ENCODE peak calls at places on chromosomes 7 and 10, in five cellular contexts. P, R, K, T and U are unnamed samples.

GRCh38 chr7:130352335-130353074 is 7.9 kb downstream of the CPA5 start:
- DNase-seq in K (no peak), T (peak), P (no peak), R (no peak), U (no peak)

GRCh38 chr7:120030871-120031270 is 242.1 kb upstream of the KCND2 start:
- DNase-seq in R (no peak), T (no peak), K (no peak), P (no peak), U (no peak)

GRCh38 chr7:47452715-47453092 is 129.2 kb downstream of the TNS3 start:
- DNase-seq in K (no peak), T (no peak), R (no peak), P (no peak), U (no peak)

GRCh38 chr7:50393547-50394252 is 56.5 kb downstream of the FIGNL1 start:
- DNase-seq in R (no peak), P (no peak), K (no peak), T (no peak), U (no peak)

GRCh38 chr10:69326692-69327091 is 48.4 kb downstream of the HK1 start:
- DNase-seq in R (no peak), P (no peak), T (no peak), K (no peak), U (no peak)

GRCh38 chr7:13198741-13199140 is 511.3 kb downstream of the ARL4A start:
- DNase-seq in P (no peak), T (no peak), K (peak), R (no peak), U (no peak)

GRCh38 chr7:100148559-100149328 is at the start of gene LAMTOR4:
- DNase-seq in R (peak), T (peak), P (peak), K (peak), U (peak)

GRCh38 chr7:16721541-16721940 is 32.0 kb upstream of the TSPAN13 start:
- DNase-seq in K (no peak), R (no peak), T (no peak), P (no peak), U (no peak)

GRCh38 chr10:48462482-48463020 is 142.3 kb downstream of the ARHGAP22 start:
- DNase-seq in T (no peak), K (no peak), R (no peak), P (no peak), U (no peak)

GRCh38 chr10:124649209-124649608 is 95.0 kb downstream of the FAM53B start:
- DNase-seq in T (peak), R (no peak), P (no peak), K (no peak), U (no peak)

GRCh38 chr7:20797174-20798080 is 10.7 kb upstream of the SP8 start:
- DNase-seq in R (peak), K (no peak), T (no peak), P (no peak), U (peak)

GRCh38 chr10:91642831-91643692 is 10.2 kb upstream of the PPP1R3C start:
- DNase-seq in R (no peak), K (no peak), P (no peak), T (peak), U (no peak)

GRCh38 chr7:99011706-99012404 is 132.1 kb downstream of the SMURF1 start:
- DNase-seq in P (no peak), R (no peak), T (no peak), K (no peak), U (no peak)

GRCh38 chr10:72124984-72125383 is 36.6 kb upstream of the SPOCK2 start:
- DNase-seq in K (peak), P (no peak), T (no peak), R (no peak), U (no peak)

GRCh38 chr10:89547853-89548513 is 12.6 kb upstream of the SLC16A12 start:
- DNase-seq in T (no peak), P (no peak), R (no peak), K (no peak), U (no peak)

GRCh38 chr7:68505721-68506120 is 1092.6 kb upstream of the AUTS2 start:
- DNase-seq in T (no peak), K (no peak), R (no peak), P (no peak), U (no peak)
- TF ChIP-seq CTCF in T (no peak), K (no peak), R (no peak), P (no peak), U (no peak)

GRCh38 chr10:20856484-20856883 is 40.6 kb downstream of the NEBL start:
- DNase-seq in R (no peak), P (no peak), K (no peak), T (no peak), U (no peak)

GRCh38 chr10:20863008-20863407 is 34.1 kb downstream of the NEBL start:
- DNase-seq in P (no peak), R (no peak), K (no peak), T (no peak), U (no peak)

GRCh38 chr10:20853276-20853675 is 43.8 kb downstream of the NEBL start:
- DNase-seq in K (no peak), T (no peak), R (no peak), P (no peak), U (no peak)

GRCh38 chr10:20855398-20856038 is 41.6 kb downstream of the NEBL start:
- DNase-seq in P (no peak), K (no peak), R (no peak), T (peak), U (no peak)

DNA sequence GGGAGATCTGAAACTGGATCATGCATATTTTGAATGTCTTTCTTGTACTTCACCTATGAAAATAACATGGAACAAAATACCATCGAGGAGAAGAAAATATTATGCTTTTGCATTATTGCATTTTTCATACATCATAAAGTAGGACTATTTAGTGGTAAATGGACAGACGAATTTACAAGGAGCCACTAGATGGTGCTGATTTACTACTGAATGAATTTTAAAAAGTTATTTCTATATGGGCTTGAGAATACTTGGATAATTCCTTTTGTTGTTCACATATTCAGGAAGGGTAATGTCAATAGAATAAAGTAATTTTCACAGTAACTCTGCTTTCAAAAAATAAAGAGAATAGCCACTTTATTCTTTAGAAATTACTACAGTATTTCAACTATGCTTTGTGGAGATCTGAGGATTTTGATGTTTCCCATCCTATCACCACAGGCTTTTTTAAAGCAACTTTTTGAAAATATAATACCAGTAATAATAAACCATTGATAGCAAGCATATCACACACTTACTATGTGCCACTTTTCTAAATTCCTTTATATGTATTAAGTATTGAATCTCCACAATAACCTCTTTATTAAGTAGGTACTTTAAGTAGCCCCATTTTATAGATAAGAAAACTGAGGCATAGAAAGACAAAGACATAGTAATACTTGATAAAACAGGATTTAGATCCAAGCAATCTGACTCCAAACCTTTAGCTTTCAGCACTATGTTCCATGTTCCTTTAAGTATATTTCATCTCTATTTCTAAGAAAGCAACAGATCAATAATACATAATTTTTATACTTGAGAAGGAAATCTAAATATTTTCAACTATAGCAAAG is 38.6 kb downstream of the NEBL start:
- DNase-seq in P (no peak), R (no peak), T (peak), K (no peak), U (peak)
- TF ChIP-seq CTCF in P (peak), R (peak), T (peak), K (no peak), U (peak)

GRCh38 chr10:122564980-122565379 is 4.4 kb downstream of the DMBT1 start:
- DNase-seq in K (no peak), T (no peak), P (no peak), R (no peak), U (no peak)

GRCh38 chr10:122568551-122568950 is 8.0 kb downstream of the DMBT1 start:
- DNase-seq in K (no peak), R (no peak), T (no peak), P (no peak), U (no peak)

GRCh38 chr10:122566632-122567031 is 6.1 kb downstream of the DMBT1 start:
- DNase-seq in T (no peak), K (no peak), R (no peak), P (no peak), U (no peak)

GRCh38 chr10:122565766-122566206 is 5.2 kb downstream of the DMBT1 start:
- DNase-seq in R (peak), K (peak), T (peak), P (peak), U (peak)

GRCh38 chr10:122567056-122567660 is 6.6 kb downstream of the DMBT1 start:
- DNase-seq in P (peak), R (peak), T (peak), K (no peak), U (no peak)
- TF ChIP-seq CTCF in P (peak), R (peak), T (peak), K (peak), U (peak)

GRCh38 chr10:96021332-96021731 is 22.1 kb upstream of the CCNJ start:
- DNase-seq in R (no peak), T (no peak), P (no peak), K (no peak), U (no peak)

GRCh38 chr10:96025566-96025965 is 17.8 kb upstream of the CCNJ start:
- DNase-seq in R (peak), T (peak), K (no peak), P (peak), U (peak)

GRCh38 chr10:96023168-96023567 is 20.2 kb upstream of the CCNJ start:
- DNase-seq in T (no peak), K (no peak), R (no peak), P (no peak), U (no peak)

GRCh38 chr10:96017227-96017687 is 26.1 kb upstream of the CCNJ start:
- DNase-seq in P (peak), K (peak), T (peak), R (peak), U (peak)

GRCh38 chr10:96022739-96023138 is 20.6 kb upstream of the CCNJ start:
- DNase-seq in T (no peak), K (no peak), R (no peak), P (no peak), U (no peak)
- TF ChIP-seq CTCF in T (no peak), K (no peak), R (no peak), P (no peak), U (no peak)